ENCODE peak calls at places on chromosomes 12 and 14, in ten cellular contexts. One of them, this sample, is unnamed.

GRCh38 chr12:53145383-53145782 is 35.1 kb upstream of the ZNF740 start:
- DNase-seq in left ventricle myocardium inferior: no peak
- DNase-seq in fibroblast of mammary gland: peak
- DNase-seq in esophagus squamous epithelium: no peak
- DNase-seq in mammary epithelial cell: no peak
- DNase-seq in uterus: no peak
- DNase-seq in DND-41: no peak
- DNase-seq in fibroblast of pulmonary artery: peak
- DNase-seq in AG09309: peak
- DNase-seq in upper lobe of right lung: no peak
- DNase-seq in this sample: peak

GRCh38 chr12:68067762-68068376 is 78.6 kb downstream of the IFNG-AS1 start:
- DNase-seq in uterus: no peak
- DNase-seq in AG09309: no peak
- DNase-seq in mammary epithelial cell: no peak
- DNase-seq in upper lobe of right lung: no peak
- DNase-seq in left ventricle myocardium inferior: no peak
- DNase-seq in fibroblast of mammary gland: peak
- DNase-seq in esophagus squamous epithelium: no peak
- DNase-seq in DND-41: no peak
- DNase-seq in fibroblast of pulmonary artery: peak
- DNase-seq in this sample: no peak

GRCh38 chr12:76236640-76237039 is 111.6 kb downstream of the BBS10 start:
- DNase-seq in mammary epithelial cell: peak
- DNase-seq in AG09309: no peak
- DNase-seq in upper lobe of right lung: no peak
- DNase-seq in esophagus squamous epithelium: no peak
- DNase-seq in fibroblast of pulmonary artery: peak
- DNase-seq in left ventricle myocardium inferior: no peak
- DNase-seq in uterus: no peak
- DNase-seq in fibroblast of mammary gland: peak
- DNase-seq in DND-41: no peak
- DNase-seq in this sample: no peak

GRCh38 chr14:73418227-73418626 is 40.1 kb downstream of the NUMB start:
- DNase-seq in fibroblast of mammary gland: no peak
- DNase-seq in uterus: no peak
- DNase-seq in upper lobe of right lung: no peak
- DNase-seq in AG09309: no peak
- DNase-seq in fibroblast of pulmonary artery: no peak
- DNase-seq in mammary epithelial cell: no peak
- DNase-seq in esophagus squamous epithelium: no peak
- DNase-seq in left ventricle myocardium inferior: no peak
- DNase-seq in DND-41: no peak
- DNase-seq in this sample: no peak

GRCh38 chr14:37464192-37464858 is 130.7 kb downstream of the FOXA1 start:
- DNase-seq in uterus: no peak
- DNase-seq in DND-41: no peak
- DNase-seq in left ventricle myocardium inferior: no peak
- DNase-seq in esophagus squamous epithelium: no peak
- DNase-seq in fibroblast of mammary gland: no peak
- DNase-seq in AG09309: no peak
- DNase-seq in fibroblast of pulmonary artery: no peak
- DNase-seq in upper lobe of right lung: no peak
- DNase-seq in mammary epithelial cell: no peak
- DNase-seq in this sample: no peak

GRCh38 chr12:3341594-3341993 is 149.4 kb upstream of the PRMT8 start:
- DNase-seq in fibroblast of pulmonary artery: no peak
- DNase-seq in uterus: no peak
- DNase-seq in upper lobe of right lung: no peak
- DNase-seq in DND-41: no peak
- DNase-seq in AG09309: no peak
- DNase-seq in fibroblast of mammary gland: no peak
- DNase-seq in mammary epithelial cell: no peak
- DNase-seq in esophagus squamous epithelium: no peak
- DNase-seq in left ventricle myocardium inferior: no peak
- DNase-seq in this sample: no peak

GRCh38 chr14:23079716-23080115 is 15.2 kb downstream of the ACIN1 start:
- DNase-seq in upper lobe of right lung: no peak
- DNase-seq in fibroblast of mammary gland: peak
- DNase-seq in AG09309: no peak
- DNase-seq in fibroblast of pulmonary artery: no peak
- DNase-seq in esophagus squamous epithelium: no peak
- DNase-seq in mammary epithelial cell: no peak
- DNase-seq in DND-41: no peak
- DNase-seq in uterus: no peak
- DNase-seq in left ventricle myocardium inferior: no peak
- DNase-seq in this sample: no peak

GRCh38 chr12:74537126-74537706 is 419 bp upstream of the ATXN7L3B start:
- DNase-seq in left ventricle myocardium inferior: no peak
- DNase-seq in DND-41: no peak
- DNase-seq in upper lobe of right lung: no peak
- DNase-seq in uterus: no peak
- DNase-seq in esophagus squamous epithelium: no peak
- DNase-seq in fibroblast of mammary gland: peak
- DNase-seq in mammary epithelial cell: peak
- DNase-seq in fibroblast of pulmonary artery: peak
- DNase-seq in AG09309: peak
- DNase-seq in this sample: peak

GRCh38 chr12:121799842-121800693 is 3.7 kb upstream of the SETD1B start:
- DNase-seq in esophagus squamous epithelium: peak
- DNase-seq in AG09309: no peak
- DNase-seq in fibroblast of mammary gland: peak
- DNase-seq in fibroblast of pulmonary artery: peak
- DNase-seq in DND-41: peak
- DNase-seq in uterus: peak
- DNase-seq in left ventricle myocardium inferior: peak
- DNase-seq in mammary epithelial cell: peak
- DNase-seq in upper lobe of right lung: peak
- DNase-seq in this sample: no peak

GRCh38 chr12:2336409-2336829 is 283.6 kb downstream of the CACNA1C start:
- DNase-seq in DND-41: no peak
- DNase-seq in uterus: peak
- DNase-seq in mammary epithelial cell: peak
- DNase-seq in left ventricle myocardium inferior: no peak
- DNase-seq in AG09309: peak
- DNase-seq in fibroblast of pulmonary artery: peak
- DNase-seq in esophagus squamous epithelium: no peak
- DNase-seq in upper lobe of right lung: no peak
- DNase-seq in fibroblast of mammary gland: peak
- DNase-seq in this sample: peak

GRCh38 chr12:51307655-51308593 is 16.1 kb downstream of the BIN2 start:
- DNase-seq in upper lobe of right lung: no peak
- DNase-seq in uterus: no peak
- DNase-seq in fibroblast of mammary gland: peak
- DNase-seq in fibroblast of pulmonary artery: peak
- DNase-seq in left ventricle myocardium inferior: no peak
- DNase-seq in DND-41: no peak
- DNase-seq in AG09309: peak
- DNase-seq in mammary epithelial cell: peak
- DNase-seq in esophagus squamous epithelium: no peak
- DNase-seq in this sample: peak

GRCh38 chr12:110568752-110569151 is 14.4 kb downstream of the PPTC7 start:
- DNase-seq in DND-41: no peak
- DNase-seq in fibroblast of pulmonary artery: no peak
- DNase-seq in left ventricle myocardium inferior: no peak
- DNase-seq in uterus: no peak
- DNase-seq in esophagus squamous epithelium: no peak
- DNase-seq in upper lobe of right lung: no peak
- DNase-seq in AG09309: no peak
- DNase-seq in mammary epithelial cell: no peak
- DNase-seq in fibroblast of mammary gland: no peak
- DNase-seq in this sample: no peak

DNA sequence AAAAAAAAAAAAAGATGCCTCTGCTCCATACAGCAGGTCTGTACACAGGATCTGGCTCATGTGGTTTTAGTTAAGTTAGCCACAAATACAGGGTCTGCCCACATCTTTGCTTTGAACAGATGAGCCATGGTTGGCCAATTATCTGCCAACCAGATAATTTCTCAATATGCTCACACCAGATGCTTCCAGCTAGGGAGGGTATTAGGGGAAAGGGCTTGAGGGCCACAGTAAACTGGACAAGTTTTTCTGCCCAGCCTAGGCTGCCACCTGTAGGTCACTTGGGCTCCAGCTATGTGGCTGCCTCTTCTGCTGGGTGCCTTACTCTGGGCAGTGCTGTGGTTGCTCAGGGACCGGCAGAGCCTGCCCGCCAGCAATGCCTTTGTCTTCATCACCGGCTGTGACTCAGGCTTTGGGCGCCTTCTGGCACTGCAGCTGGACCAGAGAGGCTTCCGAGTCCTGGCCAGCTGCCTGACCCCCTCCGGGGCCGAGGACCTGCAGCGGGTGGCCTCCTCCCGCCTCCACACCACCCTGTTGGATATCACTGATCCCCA is 776 bp downstream of the RDH5 start:
- DNase-seq in left ventricle myocardium inferior: peak
- DNase-seq in AG09309: peak
- DNase-seq in DND-41: no peak
- DNase-seq in esophagus squamous epithelium: no peak
- DNase-seq in fibroblast of pulmonary artery: peak
- DNase-seq in uterus: peak
- DNase-seq in fibroblast of mammary gland: peak
- DNase-seq in upper lobe of right lung: peak
- DNase-seq in mammary epithelial cell: peak
- DNase-seq in this sample: no peak
- TF ChIP-seq CTCF in left ventricle myocardium inferior: peak
- TF ChIP-seq CTCF in AG09309: peak
- TF ChIP-seq CTCF in DND-41: peak
- TF ChIP-seq CTCF in esophagus squamous epithelium: peak
- TF ChIP-seq CTCF in fibroblast of pulmonary artery: peak
- TF ChIP-seq CTCF in uterus: peak
- TF ChIP-seq CTCF in fibroblast of mammary gland: peak
- TF ChIP-seq CTCF in upper lobe of right lung: peak
- TF ChIP-seq CTCF in mammary epithelial cell: peak
- TF ChIP-seq CTCF in this sample: peak

DNA sequence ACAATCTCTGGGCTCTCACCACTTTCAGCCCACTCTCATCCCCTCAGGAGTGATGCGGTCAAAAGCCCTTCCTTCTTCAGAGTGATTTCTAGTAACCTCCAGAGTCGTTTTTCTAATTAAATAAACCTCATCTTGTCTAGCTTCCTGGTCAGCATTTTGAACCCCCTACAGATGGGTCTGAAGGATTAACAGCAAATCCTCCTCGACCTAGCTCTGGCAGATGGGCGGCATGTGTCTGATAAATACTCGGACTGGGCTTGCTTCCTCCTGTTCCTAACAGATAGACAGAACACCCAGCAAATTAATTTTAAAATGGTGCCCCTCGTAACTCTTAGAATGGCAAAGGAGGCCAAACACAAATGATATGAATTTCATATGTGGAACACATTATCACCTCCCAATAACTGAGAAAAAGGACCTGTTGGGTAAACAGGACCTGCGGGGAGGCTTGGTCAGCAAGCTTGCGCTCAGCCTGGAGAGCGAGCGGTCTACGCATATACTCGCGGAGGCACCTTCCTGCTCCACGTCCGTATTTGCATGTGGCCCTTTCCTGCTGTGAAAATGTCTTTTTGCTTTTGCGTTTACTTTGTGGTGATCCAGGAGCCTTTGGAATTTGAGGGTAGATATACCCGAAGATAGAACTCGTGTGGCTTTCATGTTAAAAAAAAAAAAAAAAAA is 79.7 kb downstream of the OTX2 start:
- DNase-seq in mammary epithelial cell: no peak
- DNase-seq in upper lobe of right lung: no peak
- DNase-seq in left ventricle myocardium inferior: no peak
- DNase-seq in uterus: no peak
- DNase-seq in DND-41: no peak
- DNase-seq in esophagus squamous epithelium: no peak
- DNase-seq in fibroblast of pulmonary artery: no peak
- DNase-seq in fibroblast of mammary gland: no peak
- DNase-seq in AG09309: no peak
- DNase-seq in this sample: no peak
- H3K4me3 ChIP-seq in mammary epithelial cell: no peak
- H3K4me3 ChIP-seq in upper lobe of right lung: no peak
- H3K4me3 ChIP-seq in left ventricle myocardium inferior: peak
- H3K4me3 ChIP-seq in uterus: no peak
- H3K4me3 ChIP-seq in DND-41: no peak
- H3K4me3 ChIP-seq in esophagus squamous epithelium: no peak
- H3K4me3 ChIP-seq in fibroblast of pulmonary artery: no peak
- H3K4me3 ChIP-seq in fibroblast of mammary gland: no peak
- H3K4me3 ChIP-seq in AG09309: no peak
- H3K4me3 ChIP-seq in this sample: no peak

DNA sequence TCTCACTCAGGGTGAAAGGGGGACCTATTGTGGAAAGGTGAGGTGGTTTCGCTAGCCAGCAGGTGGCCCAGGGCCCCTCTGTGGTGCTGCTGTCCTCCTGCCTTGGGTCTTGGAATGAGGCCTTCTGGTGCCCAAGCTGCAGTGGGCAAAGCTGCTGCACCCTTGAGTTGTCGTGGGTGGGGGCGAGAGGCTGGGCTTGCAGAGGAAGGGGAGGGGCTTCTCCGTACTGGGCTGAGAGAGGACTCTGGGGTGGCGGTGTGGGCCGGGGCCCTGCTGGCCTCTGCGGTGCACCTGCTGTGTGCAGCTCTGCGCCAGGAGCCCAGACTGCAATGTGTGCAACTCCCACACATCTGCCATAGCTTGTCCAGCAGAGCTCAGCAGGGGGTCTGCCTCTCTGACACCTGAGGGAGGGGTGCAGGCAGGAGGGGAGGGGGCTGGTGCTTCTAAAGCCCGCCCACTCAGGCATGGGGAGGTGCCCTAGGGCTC is 145.8 kb downstream of the KIF26A start:
- DNase-seq in upper lobe of right lung: peak
- DNase-seq in esophagus squamous epithelium: no peak
- DNase-seq in fibroblast of mammary gland: no peak
- DNase-seq in left ventricle myocardium inferior: peak
- DNase-seq in fibroblast of pulmonary artery: no peak
- DNase-seq in DND-41: no peak
- DNase-seq in uterus: no peak
- DNase-seq in mammary epithelial cell: no peak
- DNase-seq in AG09309: no peak
- DNase-seq in this sample: no peak
- TF ChIP-seq CTCF in upper lobe of right lung: no peak
- TF ChIP-seq CTCF in esophagus squamous epithelium: no peak
- TF ChIP-seq CTCF in fibroblast of mammary gland: no peak
- TF ChIP-seq CTCF in left ventricle myocardium inferior: no peak
- TF ChIP-seq CTCF in fibroblast of pulmonary artery: no peak
- TF ChIP-seq CTCF in DND-41: no peak
- TF ChIP-seq CTCF in uterus: no peak
- TF ChIP-seq CTCF in mammary epithelial cell: no peak
- TF ChIP-seq CTCF in AG09309: no peak
- TF ChIP-seq CTCF in this sample: no peak

DNA sequence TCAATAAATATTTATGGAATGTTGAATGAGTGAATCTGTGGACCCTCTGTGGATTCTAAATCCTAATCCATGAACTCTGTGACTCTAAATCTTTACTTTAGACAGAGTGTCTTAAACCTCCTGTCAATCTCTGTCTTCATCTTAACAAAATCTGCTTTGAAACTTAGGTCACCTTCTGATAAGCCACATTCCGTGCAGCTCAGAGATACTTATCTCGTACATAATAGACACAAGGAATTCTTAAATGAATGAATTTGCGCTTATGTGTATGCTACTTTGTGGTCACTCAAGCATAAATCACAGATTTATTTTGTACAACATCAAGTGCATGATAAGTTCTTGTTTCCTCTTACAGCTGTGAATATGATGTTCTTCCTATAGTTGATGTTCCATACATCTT is 2.2 kb upstream of the KRAS start:
- DNase-seq in uterus: no peak
- DNase-seq in esophagus squamous epithelium: no peak
- DNase-seq in AG09309: no peak
- DNase-seq in upper lobe of right lung: no peak
- DNase-seq in mammary epithelial cell: no peak
- DNase-seq in fibroblast of mammary gland: no peak
- DNase-seq in fibroblast of pulmonary artery: no peak
- DNase-seq in left ventricle myocardium inferior: no peak
- DNase-seq in DND-41: no peak
- DNase-seq in this sample: no peak
- H3K4me3 ChIP-seq in uterus: no peak
- H3K4me3 ChIP-seq in esophagus squamous epithelium: no peak
- H3K4me3 ChIP-seq in AG09309: no peak
- H3K4me3 ChIP-seq in upper lobe of right lung: no peak
- H3K4me3 ChIP-seq in mammary epithelial cell: no peak
- H3K4me3 ChIP-seq in fibroblast of mammary gland: no peak
- H3K4me3 ChIP-seq in fibroblast of pulmonary artery: no peak
- H3K4me3 ChIP-seq in left ventricle myocardium inferior: no peak
- H3K4me3 ChIP-seq in DND-41: no peak
- H3K4me3 ChIP-seq in this sample: no peak